ENCODE peak calls at places on chromosome 12, in nine cellular contexts. Q is A549, M is sigmoid colon, J is heart left ventricle, R is prostate gland, C is NB4, A is K562, W is tibial nerve, K is lower leg skin. G is an unnamed sample.

GRCh38 chr12:116759783-116760581 is 21.9 kb downstream of the RNFT2 start:
- DNase-seq in Q (no peak), M (peak; percentile 41), J (peak; percentile 20), R (no peak), C (no peak), A (peak; percentile 81), W (no peak), K (no peak), G (no peak)

GRCh38 chr12:106248177-106248848 is 493 bp upstream of the CKAP4 start:
- DNase-seq in Q (peak; percentile 67), M (peak; percentile 85), J (peak; percentile 73), R (peak; percentile 62), C (peak; percentile 30), A (no peak), W (peak; percentile 67), K (peak; percentile 62), G (peak; percentile 74)

GRCh38 chr12:20183563-20183962 is 184.8 kb upstream of the PDE3A start:
- DNase-seq in Q (no peak), M (no peak), J (no peak), R (no peak), C (no peak), A (no peak), W (no peak), K (no peak), G (no peak)

GRCh38 chr12:89162704-89163261 is 189.5 kb downstream of the DUSP6 start:
- DNase-seq in Q (peak; percentile 31), M (peak; percentile 90), J (peak; percentile 42), R (peak; percentile 18), C (peak; percentile 100), A (no peak), W (peak; percentile 81), K (peak; percentile 89), G (peak; percentile 29)

GRCh38 chr12:42119085-42119633 is 25.5 kb downstream of the GXYLT1 start:
- DNase-seq in Q (no peak), M (no peak), J (no peak), R (no peak), C (no peak), A (no peak), W (no peak), K (no peak), G (no peak)

GRCh38 chr12:47858511-47859266 is 39.0 kb upstream of the HDAC7 start:
- DNase-seq in Q (no peak), M (peak; percentile 48), J (no peak), R (no peak), C (no peak), A (no peak), W (no peak), K (no peak), G (no peak)

GRCh38 chr12:46377678-46378077 is 5.1 kb upstream of the SLC38A2 start:
- DNase-seq in Q (no peak), M (no peak), J (no peak), R (no peak), C (no peak), A (no peak), W (no peak), K (no peak), G (no peak)

GRCh38 chr12:29149691-29150382 is 759 bp downstream of the FAR2 start:
- DNase-seq in Q (no peak), M (peak; percentile 68), J (peak; percentile 22), R (no peak), C (no peak), A (peak; percentile 30), W (no peak), K (no peak), G (no peak)

GRCh38 chr12:109054520-109054919 is 2.1 kb downstream of the USP30 start:
- DNase-seq in Q (no peak), M (no peak), J (no peak), R (no peak), C (no peak), A (no peak), W (no peak), K (no peak), G (no peak)
- TF ChIP-seq POLR2A in Q (no peak), M (no peak), J (no peak), R (no peak), C (no peak), A (no peak), W (no peak), K (no peak), G (no peak)

GRCh38 chr12:121397521-121397920 is 2.4 kb upstream of the RNF34 start:
- DNase-seq in Q (no peak), M (no peak), J (no peak), R (no peak), C (peak; percentile 51), A (no peak), W (no peak), K (no peak), G (no peak)

GRCh38 chr12:121399391-121400331 is at the start of gene RNF34:
- DNase-seq in Q (peak; percentile 93), M (peak; percentile 99), J (peak; percentile 99), R (peak; percentile 98), C (peak; percentile 100), A (peak; percentile 99), W (peak; percentile 96), K (peak; percentile 98), G (peak; percentile 94)

GRCh38 chr12:121403721-121404120 is 3.8 kb downstream of the RNF34 start:
- DNase-seq in Q (no peak), M (no peak), J (no peak), R (no peak), C (no peak), A (no peak), W (no peak), K (no peak), G (no peak)

GRCh38 chr12:121404734-121405133 is 4.8 kb downstream of the RNF34 start:
- DNase-seq in Q (no peak), M (no peak), J (no peak), R (no peak), C (no peak), A (no peak), W (no peak), K (no peak), G (no peak)

GRCh38 chr12:121400332-121401139 is 618 bp downstream of the RNF34 start:
- DNase-seq in Q (no peak), M (peak; percentile 73), J (peak; percentile 35), R (peak; percentile 16), C (peak; percentile 69), A (no peak), W (peak; percentile 13), K (peak; percentile 15), G (peak; percentile 19)
- TF ChIP-seq POLR2A in Q (no peak), M (no peak), J (no peak), R (no peak), C (no peak), A (no peak), W (no peak), K (no peak), G (no peak)

GRCh38 chr12:93677195-93678064 is at the start of gene CRADD:
- DNase-seq in Q (peak; percentile 76), M (peak; percentile 92), J (peak; percentile 88), R (peak; percentile 84), C (peak; percentile 99), A (peak; percentile 79), W (peak; percentile 84), K (peak; percentile 89), G (peak; percentile 57)
- TF ChIP-seq POLR2A in Q (peak; percentile 59), M (peak; percentile 51), J (peak; percentile 73), R (peak; percentile 55), C (peak; percentile 71), A (peak; percentile 90), W (peak; percentile 76), K (peak; percentile 10), G (peak; percentile 46)

DNA sequence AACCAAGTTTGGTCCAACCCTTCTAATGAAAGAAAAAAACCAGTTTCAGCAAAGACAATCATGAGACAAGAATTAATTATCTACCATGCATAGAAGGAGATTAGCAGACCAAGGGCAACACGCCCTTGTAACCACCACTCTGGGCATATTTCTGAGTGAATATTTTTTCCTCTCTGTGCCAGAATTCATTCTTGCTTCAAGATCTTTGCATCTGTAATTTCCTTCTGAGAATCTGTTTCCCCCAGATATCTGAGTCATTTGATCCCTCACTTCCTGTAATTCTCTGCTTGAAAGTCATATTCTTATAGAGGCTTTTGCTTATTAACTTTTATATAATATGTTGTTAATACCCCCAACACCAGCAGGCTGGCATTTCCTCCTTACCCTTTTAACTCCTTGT is 243.7 kb downstream of the SLC16A7 start:
- DNase-seq in Q (no peak), M (no peak), J (no peak), R (no peak), C (no peak), A (no peak), W (no peak), K (no peak), G (no peak)
- TF ChIP-seq POLR2A in Q (no peak), M (no peak), J (no peak), R (no peak), C (no peak), A (no peak), W (no peak), K (no peak), G (no peak)

GRCh38 chr12:53253298-53253697 is 14.8 kb upstream of the ESPL1 start:
- DNase-seq in Q (no peak), M (no peak), J (no peak), R (no peak), C (no peak), A (no peak), W (no peak), K (no peak), G (no peak)

GRCh38 chr12:53254816-53255545 is 13.1 kb upstream of the ESPL1 start:
- DNase-seq in Q (no peak), M (no peak), J (no peak), R (no peak), C (no peak), A (no peak), W (no peak), K (no peak), G (no peak)

GRCh38 chr12:53252349-53252916 is 15.7 kb upstream of the ESPL1 start:
- DNase-seq in Q (peak; percentile 27), M (peak; percentile 71), J (no peak), R (peak; percentile 87), C (no peak), A (peak; percentile 68), W (no peak), K (peak; percentile 40), G (no peak)

GRCh38 chr12:53255993-53256392 is 12.1 kb upstream of the ESPL1 start:
- DNase-seq in Q (no peak), M (no peak), J (no peak), R (no peak), C (peak; percentile 86), A (no peak), W (no peak), K (no peak), G (no peak)

GRCh38 chr12:53251477-53252348 is 16.4 kb upstream of the ESPL1 start:
- DNase-seq in Q (peak; percentile 87), M (peak; percentile 91), J (peak; percentile 83), R (peak; percentile 73), C (peak; percentile 83), A (peak; percentile 94), W (peak; percentile 65), K (peak; percentile 72), G (peak; percentile 89)
- TF ChIP-seq POLR2A in Q (peak; percentile 92), M (peak; percentile 68), J (peak; percentile 49), R (peak; percentile 40), C (peak; percentile 59), A (peak; percentile 79), W (peak; percentile 34), K (no peak), G (peak; percentile 68)

GRCh38 chr12:11823043-11823442 is 173.6 kb downstream of the ETV6 start:
- DNase-seq in Q (no peak), M (no peak), J (no peak), R (no peak), C (no peak), A (no peak), W (no peak), K (no peak), G (no peak)
- TF ChIP-seq POLR2A in Q (no peak), M (no peak), J (no peak), R (no peak), C (no peak), A (no peak), W (no peak), K (no peak), G (no peak)

G was measured in H54.